ENCODE peak calls at places on chromosomes 16 and 17, in four cellular contexts. I is GM12878, Z is WTC11, A is A549. T is an unnamed sample.

GRCh38 chr16:67982011-67982696 is 1.9 kb upstream of the DPEP3 start:
- DNase-seq in I (no peak), Z (no peak), A (no peak), T (no peak)

GRCh38 chr16:78249056-78249455 is 149.6 kb downstream of the WWOX start:
- DNase-seq in I (no peak), Z (peak), A (peak), T (no peak)

GRCh38 chr17:60305141-60305540 is 86.8 kb downstream of the USP32 start:
- DNase-seq in I (peak), Z (no peak), A (peak), T (no peak)

GRCh38 chr16:52756812-52757517 is 210.0 kb upstream of the TOX3 start:
- DNase-seq in I (no peak), Z (no peak), A (no peak), T (no peak)

GRCh38 chr17:29126268-29126923 is 53.8 kb downstream of the MYO18A start:
- DNase-seq in I (no peak), Z (no peak), A (no peak), T (no peak)

GRCh38 chr16:67415872-67416793 is at the start of gene ZDHHC1:
- DNase-seq in I (no peak), Z (peak), A (peak), T (peak)

GRCh38 chr16:81442909-81443687 is 1.5 kb upstream of the CMIP start:
- DNase-seq in I (no peak), Z (no peak), A (no peak), T (no peak)

GRCh38 chr16:31484491-31485171 is 1.7 kb downstream of the SLC5A2 start:
- DNase-seq in I (no peak), Z (peak), A (peak), T (peak)

GRCh38 chr16:9328386-9328785 is 236.9 kb downstream of the HAPSTR1 start:
- DNase-seq in I (no peak), Z (no peak), A (no peak), T (no peak)

GRCh38 chr16:46923513-46924295 is 39.5 kb downstream of the GPT2 start:
- DNase-seq in I (no peak), Z (no peak), A (no peak), T (no peak)

GRCh38 chr16:50505714-50506542 is 42.3 kb upstream of the NKD1 start:
- DNase-seq in I (no peak), Z (peak), A (peak), T (no peak)

GRCh38 chr17:29645516-29646051 is 22.9 kb upstream of the CORO6 start:
- DNase-seq in I (no peak), Z (no peak), A (no peak), T (no peak)

GRCh38 chr16:89314357-89314756 is 96.9 kb downstream of the ZNF778 start:
- DNase-seq in I (no peak), Z (no peak), A (no peak), T (no peak)

GRCh38 chr16:58516768-58517107 is 1.4 kb downstream of the SETD6 start:
- DNase-seq in I (no peak), Z (no peak), A (no peak), T (no peak)

GRCh38 chr17:75077490-75078096 is 10.2 kb upstream of the SLC16A5 start:
- DNase-seq in I (no peak), Z (peak), A (no peak), T (no peak)

GRCh38 chr16:88754109-88754911 is 30.7 kb downstream of the PIEZO1 start:
- DNase-seq in I (no peak), Z (no peak), A (no peak), T (no peak)

GRCh38 chr17:80855196-80855967 is 136.3 kb upstream of the CHMP6 start:
- DNase-seq in I (no peak), Z (peak), A (no peak), T (no peak)

GRCh38 chr17:80855968-80856862 is 135.4 kb upstream of the CHMP6 start:
- DNase-seq in I (peak), Z (no peak), A (peak), T (peak)

GRCh38 chr17:80857721-80858171 is 133.9 kb upstream of the CHMP6 start:
- DNase-seq in I (no peak), Z (no peak), A (no peak), T (no peak)

GRCh38 chr17:80858301-80859003 is 133.2 kb upstream of the CHMP6 start:
- DNase-seq in I (no peak), Z (no peak), A (no peak), T (no peak)

GRCh38 chr17:80856863-80857488 is 134.7 kb upstream of the CHMP6 start:
- DNase-seq in I (no peak), Z (no peak), A (no peak), T (no peak)
- TF ChIP-seq USF2 in I (no peak), Z (no peak), A (no peak), T (no peak)

DNA sequence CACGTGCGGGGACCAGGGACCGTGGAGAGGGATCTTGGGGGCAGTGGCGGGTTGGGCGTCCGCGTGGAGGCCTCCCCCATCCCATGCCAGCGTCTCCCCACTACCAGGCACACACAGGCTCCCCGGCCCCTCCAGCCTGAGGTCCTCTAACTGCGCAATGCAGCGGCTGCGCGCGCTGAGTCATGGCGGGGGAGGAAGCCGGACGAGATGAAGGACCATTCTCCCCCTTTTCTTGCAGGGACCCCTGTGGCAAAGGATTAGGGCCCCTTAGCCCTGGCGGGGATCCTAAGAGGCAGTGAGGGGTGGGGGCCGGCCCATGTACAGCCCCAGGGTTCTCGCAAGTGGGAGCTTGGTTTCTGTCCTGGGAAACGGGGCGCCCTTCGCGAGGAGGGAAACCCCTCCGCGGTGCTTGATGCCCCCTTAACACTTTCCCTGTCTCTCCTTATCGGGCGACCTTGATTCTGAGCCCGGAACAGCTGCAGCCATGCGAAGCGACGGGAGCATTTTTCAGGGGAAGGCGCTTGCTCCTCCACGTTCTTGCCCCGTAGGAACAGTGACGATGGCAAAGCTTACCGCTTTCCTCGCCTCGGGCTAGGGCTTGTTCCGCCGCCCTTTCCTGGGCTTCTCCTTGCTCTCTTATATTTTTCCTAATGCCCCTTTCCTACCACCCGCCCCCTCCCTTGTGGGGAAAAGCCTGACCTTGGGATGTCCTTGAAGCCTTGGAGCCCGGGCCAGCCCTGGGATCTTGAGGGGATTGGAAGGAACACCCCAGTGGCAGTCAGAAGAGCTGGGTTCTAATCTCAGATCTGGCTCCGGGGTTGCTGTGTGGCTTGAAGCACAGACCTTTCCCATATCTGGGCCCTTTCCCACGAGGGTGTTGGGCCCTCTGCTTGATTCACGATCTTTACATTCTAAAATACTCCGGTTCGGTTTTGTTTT is 652 bp downstream of the ALDOA start:
- DNase-seq in I (no peak), Z (peak), A (peak), T (peak)
- TF ChIP-seq USF2 in I (no peak), Z (no peak), A (no peak), T (no peak)

GRCh38 chr16:55917373-55917919 is 42.3 kb upstream of the CES5A start:
- DNase-seq in I (no peak), Z (no peak), A (no peak), T (no peak)
- TF ChIP-seq USF2 in I (no peak), Z (no peak), A (no peak), T (no peak)

GRCh38 chr16:666572-666971 is 1.4 kb upstream of the RHOT2 start:
- DNase-seq in I (no peak), Z (no peak), A (no peak), T (no peak)

GRCh38 chr16:669666-670065 is 1.7 kb downstream of the RHOT2 start:
- DNase-seq in I (no peak), Z (no peak), A (no peak), T (no peak)

GRCh38 chr16:667113-667779 is 686 bp upstream of the RHOT2 start:
- DNase-seq in I (no peak), Z (no peak), A (no peak), T (no peak)

GRCh38 chr16:668519-669171 is 713 bp downstream of the RHOT2 start:
- DNase-seq in I (no peak), Z (no peak), A (no peak), T (peak)

DNA sequence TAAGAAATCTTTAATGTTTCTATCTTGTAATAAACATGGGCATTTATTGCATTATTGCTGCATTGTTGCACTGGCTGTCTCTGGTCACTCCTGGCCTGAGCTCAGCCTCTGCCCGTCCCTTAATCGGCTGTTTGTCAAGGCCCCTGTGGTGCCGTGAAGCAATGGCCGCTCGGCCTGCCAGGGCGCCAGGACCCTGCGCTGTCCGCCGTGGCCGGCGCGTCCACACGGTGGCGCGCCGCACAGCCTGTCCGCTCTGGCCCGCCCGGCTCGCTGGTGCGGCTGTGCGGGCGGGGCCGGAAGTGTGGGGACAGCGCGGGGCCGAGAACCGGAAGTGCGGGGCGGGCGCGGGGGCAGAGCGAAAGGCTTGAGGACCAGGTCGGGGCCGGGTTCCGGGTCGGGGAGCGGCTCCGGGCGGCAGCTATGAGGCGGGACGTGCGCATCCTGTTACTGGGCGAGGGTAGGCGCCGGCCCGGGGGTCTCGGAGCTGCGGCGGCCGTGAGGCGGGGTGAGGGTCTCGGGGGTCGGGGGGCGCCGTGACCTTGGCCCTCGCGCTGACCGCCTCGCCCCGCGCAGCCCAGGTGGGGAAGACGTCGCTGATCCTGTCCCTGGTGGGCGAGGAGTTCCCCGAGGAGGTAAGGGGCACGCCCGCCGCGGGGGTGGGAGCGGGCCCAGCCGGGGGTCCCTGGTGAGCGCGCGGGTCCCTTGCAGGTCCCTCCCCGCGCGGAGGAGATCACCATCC is at the start of gene RHOT2:
- DNase-seq in I (peak), Z (peak), A (peak), T (peak)
- TF ChIP-seq USF2 in I (no peak), Z (peak), A (no peak), T (no peak)

DNA sequence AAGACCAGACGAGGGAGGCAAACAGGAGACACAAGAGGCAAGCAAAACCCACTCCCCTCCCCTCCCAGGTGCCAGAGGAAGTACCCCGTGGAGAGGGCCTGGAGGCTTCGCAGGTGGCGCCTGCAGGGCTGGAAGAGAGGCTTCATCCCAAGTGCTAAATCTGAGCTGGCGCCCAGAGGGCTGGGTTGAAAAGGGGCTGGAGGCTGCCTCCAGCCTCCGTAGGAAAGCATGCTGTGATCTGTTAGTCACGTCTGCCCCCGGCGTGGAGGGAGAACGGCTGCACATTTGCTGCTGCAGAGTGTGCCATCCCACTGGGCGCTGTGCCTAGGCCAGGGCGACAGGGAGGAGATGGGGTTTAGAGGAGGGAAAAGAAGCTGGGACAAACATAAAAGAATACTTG is 16.9 kb downstream of the RPH3AL start:
- DNase-seq in I (no peak), Z (no peak), A (no peak), T (no peak)
- TF ChIP-seq USF2 in I (no peak), Z (no peak), A (no peak), T (no peak)

GRCh38 chr17:73604046-73604445 is 40.2 kb downstream of the SDK2 start:
- DNase-seq in I (no peak), Z (no peak), A (no peak), T (no peak)

GRCh38 chr17:73604476-73604875 is 39.8 kb downstream of the SDK2 start:
- DNase-seq in I (no peak), Z (no peak), A (no peak), T (no peak)

GRCh38 chr17:73599599-73599998 is 44.6 kb downstream of the SDK2 start:
- DNase-seq in I (no peak), Z (no peak), A (no peak), T (no peak)

GRCh38 chr17:73598131-73598680 is 46.0 kb downstream of the SDK2 start:
- DNase-seq in I (no peak), Z (no peak), A (no peak), T (no peak)

DNA sequence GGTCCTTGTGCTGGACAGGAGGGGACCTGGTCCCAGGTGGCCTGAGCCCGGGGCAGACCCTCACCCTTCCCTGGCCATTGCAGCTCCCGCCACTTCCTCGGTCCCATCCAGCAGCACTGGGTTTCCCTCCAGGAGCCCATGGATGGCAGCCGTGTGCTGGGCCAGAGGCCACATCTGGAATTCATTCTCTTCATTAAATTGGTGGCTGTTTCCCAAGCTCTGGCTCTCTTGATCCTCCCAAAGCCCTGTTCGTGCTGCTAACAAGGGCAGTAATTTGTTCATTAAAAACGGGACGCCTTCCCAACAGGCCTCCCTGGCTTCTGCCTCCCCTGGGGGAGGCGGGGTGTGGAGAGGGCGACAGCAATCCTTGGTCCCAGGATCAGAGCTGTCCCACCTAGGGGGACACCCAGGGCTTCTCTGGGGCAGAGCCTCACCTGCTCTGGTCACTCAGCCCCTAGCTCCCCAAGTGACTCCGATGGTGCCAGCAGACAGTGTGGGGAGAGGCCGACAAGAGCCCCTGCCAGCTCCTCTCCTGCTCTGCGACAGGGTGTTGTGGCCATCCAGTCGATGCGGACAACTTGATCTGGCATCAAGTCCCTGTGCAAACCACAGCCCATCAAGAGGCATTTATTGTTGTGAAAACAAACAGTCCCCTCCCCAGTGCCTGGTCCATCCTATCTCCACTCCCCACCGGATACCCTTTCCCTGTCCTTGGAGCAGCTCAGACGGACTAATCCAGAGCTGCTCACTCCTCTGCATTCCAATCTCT is 44.0 kb downstream of the SDK2 start:
- DNase-seq in I (no peak), Z (no peak), A (no peak), T (no peak)
- TF ChIP-seq USF2 in I (no peak), Z (no peak), A (no peak), T (no peak)

GRCh38 chr16:71893888-71894228 is 1.5 kb upstream of the IST1 start:
- DNase-seq in I (no peak), Z (no peak), A (no peak), T (no peak)

GRCh38 chr16:71894921-71895678 is at the start of gene IST1:
- DNase-seq in I (peak), Z (peak), A (peak), T (peak)

GRCh38 chr16:71895679-71896385 is 501 bp downstream of the IST1 start:
- DNase-seq in I (no peak), Z (peak), A (peak), T (peak)

GRCh38 chr16:71896688-71897368 is 1.5 kb downstream of the IST1 start:
- DNase-seq in I (no peak), Z (no peak), A (no peak), T (peak)

DNA sequence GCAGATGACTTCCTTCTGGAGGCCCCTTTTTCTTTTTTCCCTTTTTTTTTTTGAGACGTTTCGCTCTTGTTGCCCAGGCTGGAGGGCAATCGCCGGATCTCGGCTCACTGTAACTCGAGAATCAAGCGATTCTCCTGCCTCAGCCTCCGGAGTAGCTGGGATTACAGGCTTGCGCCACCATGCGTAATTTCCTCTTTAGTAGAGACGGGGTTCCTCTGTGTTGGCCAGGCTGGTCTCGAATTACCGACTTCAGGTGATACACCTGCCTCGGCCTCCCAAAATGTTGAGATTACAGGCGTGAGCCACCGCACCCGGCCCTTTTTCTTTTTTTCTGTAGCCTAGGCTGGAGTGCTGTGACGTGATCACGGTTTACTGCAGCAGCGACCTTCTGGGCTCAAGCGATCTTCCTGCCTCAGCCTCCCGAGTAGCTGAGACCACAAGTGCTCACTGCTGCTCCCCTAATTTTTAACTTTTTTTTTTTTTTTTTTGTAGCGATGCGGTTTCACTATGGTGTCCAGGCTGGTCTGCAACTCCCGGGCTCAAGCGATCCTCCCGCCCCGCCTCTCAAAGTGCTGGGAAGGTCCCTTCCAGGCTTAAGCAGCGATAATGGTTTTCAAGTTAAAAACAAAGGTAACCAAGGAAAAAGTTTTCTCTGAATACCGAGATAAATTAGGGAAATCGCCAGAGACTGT is 956 bp upstream of the IST1 start:
- DNase-seq in I (no peak), Z (peak), A (peak), T (peak)
- TF ChIP-seq USF2 in I (no peak), Z (no peak), A (no peak), T (no peak)